ENCODE peak calls at places on chromosomes 4 and X, in six cellular contexts. R is SK-N-SH, F is HFF-Myc, C is HS-5, J is M059J, W is AG20443. Q is an unnamed sample.

GRCh38 chr4:180059216-180059881 is 2183.9 kb upstream of the TENM3 start:
- DNase-seq in R (peak), F (no peak), C (no peak), J (no peak), W (no peak), Q (no peak)

GRCh38 chr4:108313546-108314339 is 145.0 kb upstream of the LEF1 start:
- DNase-seq in R (no peak), F (no peak), C (no peak), J (no peak), W (no peak), Q (no peak)

GRCh38 chrX:57984620-57985019 is 74.4 kb upstream of the ZXDA start:
- DNase-seq in R (no peak), F (no peak), C (no peak), J (no peak), W (no peak), Q (no peak)

GRCh38 chr4:123524958-123525628 is 128.5 kb downstream of the SPRY1 start:
- DNase-seq in R (no peak), F (no peak), C (no peak), J (peak), W (no peak), Q (no peak)

GRCh38 chrX:9897761-9898161 is 69.4 kb upstream of the CLDN34 start:
- DNase-seq in R (no peak), F (peak), C (peak), J (peak), W (peak), Q (no peak)

GRCh38 chr4:126986828-126987227 is 645.9 kb upstream of the INTU start:
- DNase-seq in R (no peak), F (peak), C (peak), J (peak), W (peak), Q (no peak)

GRCh38 chr4:120829113-120829831 is 93.3 kb downstream of the PRDM5 start:
- DNase-seq in R (peak), F (peak), C (no peak), J (no peak), W (no peak), Q (no peak)

GRCh38 chr4:153081693-153082092 is 122.5 kb upstream of the TRIM2 start:
- DNase-seq in R (no peak), F (no peak), C (no peak), J (no peak), W (no peak), Q (no peak)

GRCh38 chr4:123477804-123478209 is 81.2 kb downstream of the SPRY1 start:
- DNase-seq in R (no peak), F (no peak), C (no peak), J (peak), W (peak), Q (no peak)

GRCh38 chr4:96347582-96347981 is 507.7 kb downstream of the PDHA2 start:
- DNase-seq in R (no peak), F (no peak), C (no peak), J (peak), W (no peak), Q (no peak)

GRCh38 chr4:180674629-180675367 is 1568.4 kb upstream of the TENM3 start:
- DNase-seq in R (no peak), F (no peak), C (no peak), J (no peak), W (no peak), Q (no peak)

Q was measured in pancreas.